ENCODE peak calls at places on chromosomes 5 and 9, in six cellular contexts. One of them, this sample, is unnamed. For H3K36me3, the result is how much of the 10 kb centered on the place peaks cover.

GRCh38 chr9:6214451-6214850 is 1.2 kb upstream of the IL33 start:
- DNase-seq in right atrium auricular region: no peak
- DNase-seq in DND-41: no peak
- DNase-seq in keratinocyte: no peak
- DNase-seq in MM.1S: no peak
- DNase-seq in suprapubic skin: no peak
- DNase-seq in this sample: no peak

GRCh38 chr5:30453168-30453567 is 740.3 kb upstream of the CDH6 start:
- DNase-seq in right atrium auricular region: no peak
- DNase-seq in DND-41: no peak
- DNase-seq in keratinocyte: no peak
- DNase-seq in MM.1S: no peak
- DNase-seq in suprapubic skin: no peak
- DNase-seq in this sample: no peak

GRCh38 chr9:122777935-122778671 is 10.6 kb upstream of the OR5C1 start:
- DNase-seq in right atrium auricular region: no peak
- DNase-seq in DND-41: no peak
- DNase-seq in keratinocyte: no peak
- DNase-seq in MM.1S: no peak
- DNase-seq in suprapubic skin: peak
- DNase-seq in this sample: no peak

GRCh38 chr5:139930406-139930805 is 112.7 kb downstream of the NRG2 start:
- DNase-seq in right atrium auricular region: no peak
- DNase-seq in DND-41: no peak
- DNase-seq in keratinocyte: no peak
- DNase-seq in MM.1S: no peak
- DNase-seq in suprapubic skin: no peak
- DNase-seq in this sample: no peak

GRCh38 chr9:16828335-16829281 is 41.9 kb downstream of the BNC2 start:
- DNase-seq in right atrium auricular region: no peak
- DNase-seq in DND-41: no peak
- DNase-seq in keratinocyte: no peak
- DNase-seq in MM.1S: no peak
- DNase-seq in suprapubic skin: peak
- DNase-seq in this sample: no peak

GRCh38 chr5:147417133-147417813 is 92.6 kb downstream of the DPYSL3 start:
- DNase-seq in right atrium auricular region: peak
- DNase-seq in DND-41: no peak
- DNase-seq in keratinocyte: no peak
- DNase-seq in MM.1S: no peak
- DNase-seq in suprapubic skin: no peak
- DNase-seq in this sample: peak

GRCh38 chr9:35910613-35911488 is 1.6 kb downstream of the SPAAR start:
- DNase-seq in right atrium auricular region: no peak
- DNase-seq in DND-41: peak
- DNase-seq in keratinocyte: no peak
- DNase-seq in MM.1S: peak
- DNase-seq in suprapubic skin: no peak
- DNase-seq in this sample: no peak

GRCh38 chr5:154484393-154484944 is 6.4 kb upstream of the HAND1 start:
- DNase-seq in right atrium auricular region: no peak
- DNase-seq in DND-41: no peak
- DNase-seq in keratinocyte: no peak
- DNase-seq in MM.1S: no peak
- DNase-seq in suprapubic skin: peak
- DNase-seq in this sample: peak

GRCh38 chr5:93322970-93323369 is 258.0 kb downstream of the NR2F1-AS1 start:
- DNase-seq in right atrium auricular region: no peak
- DNase-seq in DND-41: no peak
- DNase-seq in keratinocyte: no peak
- DNase-seq in MM.1S: no peak
- DNase-seq in suprapubic skin: no peak
- DNase-seq in this sample: no peak

GRCh38 chr9:23644906-23645305 is 181.1 kb downstream of the ELAVL2 start:
- DNase-seq in right atrium auricular region: no peak
- DNase-seq in DND-41: no peak
- DNase-seq in keratinocyte: no peak
- DNase-seq in MM.1S: no peak
- DNase-seq in suprapubic skin: no peak
- DNase-seq in this sample: no peak

GRCh38 chr5:85814596-85814995 is 803.1 kb upstream of the COX7C start:
- DNase-seq in right atrium auricular region: no peak
- DNase-seq in DND-41: no peak
- DNase-seq in keratinocyte: no peak
- DNase-seq in MM.1S: no peak
- DNase-seq in suprapubic skin: no peak
- DNase-seq in this sample: no peak

GRCh38 chr9:37946971-37947370 is 43.0 kb upstream of the SLC25A51 start:
- DNase-seq in right atrium auricular region: no peak
- DNase-seq in DND-41: no peak
- DNase-seq in keratinocyte: no peak
- DNase-seq in MM.1S: no peak
- DNase-seq in suprapubic skin: no peak
- DNase-seq in this sample: no peak
- H3K36me3 ChIP-seq in right atrium auricular region: under half
- H3K36me3 ChIP-seq in DND-41: under half
- H3K36me3 ChIP-seq in keratinocyte: under half
- H3K36me3 ChIP-seq in MM.1S: under half
- H3K36me3 ChIP-seq in suprapubic skin: under half
- H3K36me3 ChIP-seq in this sample: under half

DNA sequence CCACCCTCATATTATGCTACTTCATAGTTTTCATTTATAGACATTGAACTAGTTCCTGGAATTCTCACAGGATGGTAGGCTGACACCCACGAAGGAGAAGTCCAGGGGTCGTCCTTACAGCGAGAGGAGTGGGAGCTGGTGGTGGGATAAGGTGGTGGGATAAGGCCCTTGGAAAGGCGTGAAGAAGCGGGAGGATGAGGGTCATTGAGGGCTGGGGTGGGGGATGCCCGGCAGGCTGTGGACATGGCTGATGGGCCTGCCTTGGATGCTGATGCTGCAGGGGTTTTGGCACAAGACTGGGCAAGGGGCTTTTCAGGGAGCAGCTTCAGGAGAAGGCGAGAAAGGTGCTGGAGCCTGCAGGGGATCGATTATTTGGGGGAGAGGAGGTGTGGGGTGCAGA is 9.4 kb downstream of the DAB2IP start:
- DNase-seq in right atrium auricular region: no peak
- DNase-seq in DND-41: no peak
- DNase-seq in keratinocyte: no peak
- DNase-seq in MM.1S: no peak
- DNase-seq in suprapubic skin: no peak
- DNase-seq in this sample: no peak
- H3K27ac ChIP-seq in right atrium auricular region: no peak
- H3K27ac ChIP-seq in DND-41: no peak
- H3K27ac ChIP-seq in keratinocyte: no peak
- H3K27ac ChIP-seq in MM.1S: no peak
- H3K27ac ChIP-seq in suprapubic skin: no peak
- H3K27ac ChIP-seq in this sample: no peak

GRCh38 chr9:132383462-132383883 is 23.2 kb downstream of the TTF1 start:
- DNase-seq in right atrium auricular region: no peak
- DNase-seq in DND-41: no peak
- DNase-seq in keratinocyte: no peak
- DNase-seq in MM.1S: no peak
- DNase-seq in suprapubic skin: no peak
- DNase-seq in this sample: no peak

GRCh38 chr9:132384376-132384775 is 22.3 kb downstream of the TTF1 start:
- DNase-seq in right atrium auricular region: no peak
- DNase-seq in DND-41: no peak
- DNase-seq in keratinocyte: no peak
- DNase-seq in MM.1S: no peak
- DNase-seq in suprapubic skin: no peak
- DNase-seq in this sample: no peak

GRCh38 chr9:132381966-132382541 is 24.6 kb downstream of the TTF1 start:
- DNase-seq in right atrium auricular region: no peak
- DNase-seq in DND-41: no peak
- DNase-seq in keratinocyte: no peak
- DNase-seq in MM.1S: peak
- DNase-seq in suprapubic skin: no peak
- DNase-seq in this sample: peak
- H3K36me3 ChIP-seq in right atrium auricular region: half or more
- H3K36me3 ChIP-seq in DND-41: half or more
- H3K36me3 ChIP-seq in keratinocyte: under half
- H3K36me3 ChIP-seq in MM.1S: under half
- H3K36me3 ChIP-seq in suprapubic skin: half or more
- H3K36me3 ChIP-seq in this sample: under half

DNA sequence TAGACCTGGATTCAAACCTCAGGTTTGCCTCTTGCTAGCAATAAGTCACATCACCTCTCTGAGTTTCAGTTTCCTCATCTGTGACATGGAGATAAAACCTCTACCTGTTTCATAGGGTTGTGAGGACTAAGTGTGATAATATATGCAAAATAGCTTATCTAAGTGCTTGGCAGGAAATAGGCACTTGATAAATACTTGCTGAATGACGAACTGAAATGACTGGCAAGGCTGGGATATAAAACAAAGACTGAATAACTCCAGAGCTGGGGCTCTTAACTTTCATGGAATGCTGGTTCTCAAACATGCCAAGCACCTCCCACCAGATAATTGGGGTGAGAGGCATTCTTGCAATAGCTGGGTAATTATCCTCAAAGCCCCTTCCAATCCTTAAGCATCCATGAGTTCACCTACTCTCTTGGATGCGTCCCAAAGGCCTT is 87.6 kb downstream of the ADRB2 start:
- DNase-seq in right atrium auricular region: no peak
- DNase-seq in DND-41: no peak
- DNase-seq in keratinocyte: peak
- DNase-seq in MM.1S: peak
- DNase-seq in suprapubic skin: no peak
- DNase-seq in this sample: no peak
- H3K27ac ChIP-seq in right atrium auricular region: no peak
- H3K27ac ChIP-seq in DND-41: no peak
- H3K27ac ChIP-seq in keratinocyte: peak
- H3K27ac ChIP-seq in MM.1S: no peak
- H3K27ac ChIP-seq in suprapubic skin: peak
- H3K27ac ChIP-seq in this sample: no peak

GRCh38 chr9:76996700-76997099 is 22.8 kb upstream of the FOXB2 start:
- DNase-seq in right atrium auricular region: peak
- DNase-seq in DND-41: no peak
- DNase-seq in keratinocyte: no peak
- DNase-seq in MM.1S: no peak
- DNase-seq in suprapubic skin: no peak
- DNase-seq in this sample: peak
- H3K36me3 ChIP-seq in right atrium auricular region: under half
- H3K36me3 ChIP-seq in DND-41: under half
- H3K36me3 ChIP-seq in keratinocyte: under half
- H3K36me3 ChIP-seq in MM.1S: under half
- H3K36me3 ChIP-seq in suprapubic skin: under half
- H3K36me3 ChIP-seq in this sample: under half

DNA sequence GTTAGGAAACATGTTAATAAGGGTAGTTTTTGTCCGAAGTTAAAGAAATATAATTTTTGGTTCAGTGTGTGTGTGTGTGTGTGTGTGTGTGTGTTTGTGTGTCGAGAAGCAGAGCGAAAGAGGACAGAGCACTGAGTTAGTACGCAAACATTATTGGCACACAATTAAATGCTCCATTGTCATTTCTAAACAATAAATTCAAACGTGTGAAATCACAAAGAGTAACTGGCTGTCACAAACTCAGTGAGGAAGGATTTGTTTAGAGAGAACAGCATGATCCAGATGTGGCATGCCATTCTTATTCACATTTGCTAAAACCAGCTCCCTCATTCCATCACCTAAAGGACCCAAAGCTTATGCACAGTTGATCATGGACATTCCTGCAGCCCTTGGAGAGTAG is 970.8 kb downstream of the DTWD2 start:
- DNase-seq in right atrium auricular region: no peak
- DNase-seq in DND-41: no peak
- DNase-seq in keratinocyte: no peak
- DNase-seq in MM.1S: no peak
- DNase-seq in suprapubic skin: no peak
- DNase-seq in this sample: no peak
- H3K27ac ChIP-seq in right atrium auricular region: no peak
- H3K27ac ChIP-seq in DND-41: no peak
- H3K27ac ChIP-seq in keratinocyte: no peak
- H3K27ac ChIP-seq in MM.1S: no peak
- H3K27ac ChIP-seq in suprapubic skin: no peak
- H3K27ac ChIP-seq in this sample: no peak

DNA sequence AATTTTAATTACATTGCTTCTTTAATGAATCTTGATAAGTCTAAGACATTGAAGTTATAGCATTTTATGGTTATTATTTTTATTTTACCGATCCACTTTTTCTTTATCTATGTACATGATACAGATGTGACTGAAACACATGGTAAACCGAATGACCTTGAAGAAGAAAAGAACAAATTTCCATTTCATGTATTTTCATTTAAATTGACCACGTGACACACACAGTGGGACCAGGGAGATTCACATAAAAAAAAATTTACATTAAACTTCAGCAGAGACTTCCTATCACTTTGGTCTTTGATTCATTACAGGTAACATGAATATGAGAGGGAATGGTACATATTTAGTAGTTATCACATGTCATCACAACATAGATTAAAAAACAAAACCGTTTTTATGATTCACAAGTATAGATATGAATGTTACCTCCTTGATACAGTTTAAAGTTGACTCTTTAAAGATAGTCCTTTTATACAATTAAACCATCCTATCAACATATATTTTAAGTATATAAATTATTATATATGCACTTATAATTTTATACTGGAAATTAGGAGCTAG is 133.1 kb downstream of the ZCCHC7 start:
- DNase-seq in right atrium auricular region: no peak
- DNase-seq in DND-41: no peak
- DNase-seq in keratinocyte: no peak
- DNase-seq in MM.1S: no peak
- DNase-seq in suprapubic skin: no peak
- DNase-seq in this sample: no peak
- H3K36me3 ChIP-seq in right atrium auricular region: under half
- H3K36me3 ChIP-seq in DND-41: under half
- H3K36me3 ChIP-seq in keratinocyte: under half
- H3K36me3 ChIP-seq in MM.1S: under half
- H3K36me3 ChIP-seq in suprapubic skin: under half
- H3K36me3 ChIP-seq in this sample: under half

GRCh38 chr9:107850653-107851052 is 361.1 kb upstream of the KLF4 start:
- DNase-seq in right atrium auricular region: no peak
- DNase-seq in DND-41: no peak
- DNase-seq in keratinocyte: no peak
- DNase-seq in MM.1S: no peak
- DNase-seq in suprapubic skin: no peak
- DNase-seq in this sample: no peak

GRCh38 chr9:107852891-107853290 is 363.3 kb upstream of the KLF4 start:
- DNase-seq in right atrium auricular region: no peak
- DNase-seq in DND-41: no peak
- DNase-seq in keratinocyte: no peak
- DNase-seq in MM.1S: no peak
- DNase-seq in suprapubic skin: no peak
- DNase-seq in this sample: no peak

GRCh38 chr9:107853461-107853860 is 363.9 kb upstream of the KLF4 start:
- DNase-seq in right atrium auricular region: no peak
- DNase-seq in DND-41: no peak
- DNase-seq in keratinocyte: no peak
- DNase-seq in MM.1S: no peak
- DNase-seq in suprapubic skin: no peak
- DNase-seq in this sample: no peak

GRCh38 chr9:107848598-107848997 is 359.0 kb upstream of the KLF4 start:
- DNase-seq in right atrium auricular region: no peak
- DNase-seq in DND-41: no peak
- DNase-seq in keratinocyte: no peak
- DNase-seq in MM.1S: no peak
- DNase-seq in suprapubic skin: no peak
- DNase-seq in this sample: no peak

GRCh38 chr9:107847977-107848376 is 358.4 kb upstream of the KLF4 start:
- DNase-seq in right atrium auricular region: no peak
- DNase-seq in DND-41: no peak
- DNase-seq in keratinocyte: no peak
- DNase-seq in MM.1S: no peak
- DNase-seq in suprapubic skin: no peak
- DNase-seq in this sample: no peak
- H3K27ac ChIP-seq in right atrium auricular region: no peak
- H3K27ac ChIP-seq in DND-41: no peak
- H3K27ac ChIP-seq in keratinocyte: no peak
- H3K27ac ChIP-seq in MM.1S: no peak
- H3K27ac ChIP-seq in suprapubic skin: peak
- H3K27ac ChIP-seq in this sample: no peak